ENCODE peak calls at places on chromosomes 12 and 14, in five cellular contexts. One of them, this sample, is unnamed.

GRCh38 chr12:15276088-15276698 is 46.1 kb upstream of the PTPRO start:
- DNase-seq in neural progenitor cell: peak; percentile 61
- DNase-seq in PC-3: peak; percentile 70
- DNase-seq in GM23338: peak; percentile 77
- DNase-seq in HCT116: peak; percentile 16
- DNase-seq in this sample: peak; percentile 58

GRCh38 chr12:26630546-26631027 is 202.4 kb downstream of the ITPR2 start:
- DNase-seq in neural progenitor cell: no peak
- DNase-seq in PC-3: peak; percentile 75
- DNase-seq in GM23338: no peak
- DNase-seq in HCT116: no peak
- DNase-seq in this sample: peak; percentile 50

GRCh38 chr12:63170321-63170720 is 19.3 kb upstream of the AVPR1A start:
- DNase-seq in neural progenitor cell: no peak
- DNase-seq in PC-3: no peak
- DNase-seq in GM23338: no peak
- DNase-seq in HCT116: no peak
- DNase-seq in this sample: no peak

GRCh38 chr12:113083863-113084430 is 27.4 kb downstream of the DTX1 start:
- DNase-seq in neural progenitor cell: no peak
- DNase-seq in PC-3: no peak
- DNase-seq in GM23338: no peak
- DNase-seq in HCT116: no peak
- DNase-seq in this sample: no peak

GRCh38 chr12:57243521-57244305 is 7.3 kb downstream of the STAC3 start:
- DNase-seq in neural progenitor cell: peak; percentile 95
- DNase-seq in PC-3: peak; percentile 88
- DNase-seq in GM23338: peak; percentile 95
- DNase-seq in HCT116: peak; percentile 74
- DNase-seq in this sample: peak; percentile 88

GRCh38 chr14:92646952-92647461 is 101.4 kb downstream of the LGMN start:
- DNase-seq in neural progenitor cell: no peak
- DNase-seq in PC-3: peak; percentile 88
- DNase-seq in GM23338: no peak
- DNase-seq in HCT116: no peak
- DNase-seq in this sample: peak; percentile 44

GRCh38 chr14:64788706-64789105 is 84.5 kb downstream of the PLEKHG3 start:
- DNase-seq in neural progenitor cell: no peak
- DNase-seq in PC-3: peak; percentile 94
- DNase-seq in GM23338: no peak
- DNase-seq in HCT116: peak; percentile 37
- DNase-seq in this sample: peak; percentile 41

GRCh38 chr12:112979281-112979680 is 962 bp downstream of the OAS2 start:
- DNase-seq in neural progenitor cell: no peak
- DNase-seq in PC-3: peak; percentile 5
- DNase-seq in GM23338: no peak
- DNase-seq in HCT116: no peak
- DNase-seq in this sample: no peak

GRCh38 chr12:1530592-1531159 is 63.7 kb downstream of the FBXL14 start:
- DNase-seq in neural progenitor cell: peak; percentile 60
- DNase-seq in PC-3: no peak
- DNase-seq in GM23338: peak; percentile 34
- DNase-seq in HCT116: no peak
- DNase-seq in this sample: peak; percentile 32
- H3K4me3 ChIP-seq in neural progenitor cell: peak overlapping the region; percentile 91
- H3K4me3 ChIP-seq in PC-3: peak overlapping the region; percentile 65
- H3K4me3 ChIP-seq in GM23338: peak overlapping the region; percentile 74
- H3K4me3 ChIP-seq in HCT116: no peak overlapping the region
- H3K4me3 ChIP-seq in this sample: peak overlapping the region; percentile 75

GRCh38 chr14:36647827-36648753 is 13.6 kb upstream of the PAX9 start:
- DNase-seq in neural progenitor cell: peak; percentile 89
- DNase-seq in PC-3: peak; percentile 73
- DNase-seq in GM23338: peak; percentile 91
- DNase-seq in HCT116: no peak
- DNase-seq in this sample: peak; percentile 74
- TF ChIP-seq EZH2 in neural progenitor cell: peak; percentile 65
- TF ChIP-seq EZH2 in PC-3: no peak
- TF ChIP-seq EZH2 in GM23338: peak; percentile 88
- TF ChIP-seq EZH2 in HCT116: no peak
- TF ChIP-seq EZH2 in this sample: peak; percentile 91

GRCh38 chr12:53770281-53770680 is 18.5 kb upstream of the CISTR start:
- DNase-seq in neural progenitor cell: no peak
- DNase-seq in PC-3: peak; percentile 97
- DNase-seq in GM23338: no peak
- DNase-seq in HCT116: peak; percentile 42
- DNase-seq in this sample: no peak
- TF ChIP-seq EZH2phosphoT487 in neural progenitor cell: no peak
- TF ChIP-seq EZH2phosphoT487 in PC-3: no peak
- TF ChIP-seq EZH2phosphoT487 in GM23338: no peak
- TF ChIP-seq EZH2phosphoT487 in HCT116: no peak
- TF ChIP-seq EZH2phosphoT487 in this sample: no peak

DNA sequence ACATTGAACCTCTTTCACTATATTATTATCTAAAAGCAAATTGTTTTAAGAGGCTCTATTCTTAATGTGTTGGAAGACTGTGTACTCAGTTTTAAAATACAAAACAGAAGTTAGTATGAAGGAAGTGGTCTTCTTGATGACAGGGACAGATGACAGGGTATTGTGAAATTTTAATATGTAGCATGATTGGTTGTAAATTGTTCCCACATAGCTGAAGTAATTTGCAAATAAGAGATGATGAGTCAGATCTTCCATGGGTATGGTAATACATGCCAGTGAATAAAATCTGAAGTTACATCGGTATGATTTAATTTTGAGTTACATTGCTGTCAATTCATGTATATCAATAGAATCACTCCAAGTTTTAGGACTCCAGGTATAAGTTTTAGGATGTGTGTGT is 454.8 kb downstream of the AEBP2 start:
- DNase-seq in neural progenitor cell: no peak
- DNase-seq in PC-3: peak; percentile 6
- DNase-seq in GM23338: no peak
- DNase-seq in HCT116: no peak
- DNase-seq in this sample: no peak
- H3K4me3 ChIP-seq in neural progenitor cell: no peak overlapping the region
- H3K4me3 ChIP-seq in PC-3: no peak overlapping the region
- H3K4me3 ChIP-seq in GM23338: no peak overlapping the region
- H3K4me3 ChIP-seq in HCT116: no peak overlapping the region
- H3K4me3 ChIP-seq in this sample: no peak overlapping the region

DNA sequence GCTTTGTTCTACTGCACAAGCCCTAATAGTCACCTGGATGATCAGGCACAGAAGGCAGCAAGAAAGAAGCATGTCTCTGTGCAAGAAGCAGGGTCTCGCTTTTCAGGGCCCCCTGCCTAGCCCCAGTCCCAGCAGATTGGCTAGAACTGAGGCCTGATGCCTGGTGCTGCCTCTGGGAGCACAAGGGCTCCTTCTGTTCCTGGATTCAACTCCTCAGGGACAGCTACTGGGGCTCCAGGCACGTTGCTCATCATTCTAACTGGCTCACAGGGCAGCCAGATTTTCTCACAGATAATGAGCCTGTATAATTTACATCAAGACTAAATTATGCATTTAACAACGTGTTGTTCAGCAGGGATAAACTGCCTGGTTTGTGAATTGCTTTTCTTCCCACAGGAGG is 106.5 kb upstream of the PLXNC1 start:
- DNase-seq in neural progenitor cell: peak; percentile 19
- DNase-seq in PC-3: no peak
- DNase-seq in GM23338: no peak
- DNase-seq in HCT116: no peak
- DNase-seq in this sample: no peak
- TF ChIP-seq EZH2 in neural progenitor cell: no peak
- TF ChIP-seq EZH2 in PC-3: no peak
- TF ChIP-seq EZH2 in GM23338: no peak
- TF ChIP-seq EZH2 in HCT116: no peak
- TF ChIP-seq EZH2 in this sample: no peak

DNA sequence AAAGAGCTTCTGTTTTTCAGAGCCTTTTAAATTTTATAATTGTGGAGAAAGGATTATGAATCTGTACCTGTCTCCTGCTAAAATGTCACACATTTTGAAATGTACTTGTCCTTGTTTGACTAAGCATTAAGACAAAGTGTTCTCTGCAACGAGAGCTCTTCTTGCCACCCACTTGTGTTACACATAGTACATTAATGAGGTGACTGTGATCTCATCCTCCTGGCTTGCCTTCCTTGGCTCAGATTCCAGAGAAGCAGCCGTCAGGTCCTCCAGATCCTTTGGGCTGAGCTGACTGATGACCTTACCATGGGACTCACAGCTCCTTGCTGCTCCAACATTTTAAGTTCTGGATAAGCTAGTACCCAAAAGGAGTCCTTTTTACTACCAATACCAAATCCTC is 81.4 kb downstream of the BBS10 start:
- DNase-seq in neural progenitor cell: no peak
- DNase-seq in PC-3: peak; percentile 20
- DNase-seq in GM23338: no peak
- DNase-seq in HCT116: no peak
- DNase-seq in this sample: peak; percentile 46
- TF ChIP-seq EZH2phosphoT487 in neural progenitor cell: no peak
- TF ChIP-seq EZH2phosphoT487 in PC-3: no peak
- TF ChIP-seq EZH2phosphoT487 in GM23338: no peak
- TF ChIP-seq EZH2phosphoT487 in HCT116: no peak
- TF ChIP-seq EZH2phosphoT487 in this sample: no peak

DNA sequence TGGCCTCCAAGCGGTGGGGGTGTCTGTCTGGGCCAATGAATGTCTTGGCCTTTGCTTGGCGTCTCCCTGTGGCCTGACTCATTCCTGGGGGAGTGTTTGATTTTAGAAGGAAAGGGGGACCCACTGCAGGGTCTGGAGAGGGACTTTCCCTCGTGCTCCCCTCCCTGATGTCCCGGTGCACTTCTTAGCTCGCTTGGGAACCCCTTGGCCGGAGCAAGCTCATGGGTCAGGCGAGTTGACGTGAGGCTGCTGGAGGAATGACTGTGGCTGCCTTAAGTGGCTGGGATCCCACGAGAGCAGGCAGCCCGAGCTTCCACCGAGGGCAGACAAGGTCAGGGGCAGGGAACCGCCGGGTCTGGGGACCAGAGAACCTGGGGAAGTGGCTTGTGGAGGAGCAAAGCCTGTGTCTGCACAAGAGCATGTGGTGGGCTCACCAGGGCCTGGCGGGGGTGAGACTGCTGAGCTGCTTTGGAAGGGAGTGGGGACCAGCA is 218.4 kb upstream of the C14orf180 start:
- DNase-seq in neural progenitor cell: no peak
- DNase-seq in PC-3: no peak
- DNase-seq in GM23338: no peak
- DNase-seq in HCT116: no peak
- DNase-seq in this sample: no peak
- H3K4me3 ChIP-seq in neural progenitor cell: no peak overlapping the region
- H3K4me3 ChIP-seq in PC-3: no peak overlapping the region
- H3K4me3 ChIP-seq in GM23338: no peak overlapping the region
- H3K4me3 ChIP-seq in HCT116: no peak overlapping the region
- H3K4me3 ChIP-seq in this sample: no peak overlapping the region

This sample was measured in hepatocyte.